ENCODE peak calls at places on chromosomes 5 and 9, in six cellular contexts. B is NCI-H748 treated with DMSO at 0.1 percent for 48 hours, I is RWPE1, W is SHP77 treated with DMSO at 0.1 percent for 48 hours, H is heart right ventricle, V is T-helper 17 cell. L is an unnamed sample.

GRCh38 chr9:38360880-38361836 is 31.3 kb upstream of the ALDH1B1 start:
- DNase-seq in W (no peak), V (no peak), I (no peak), B (no peak), H (no peak), L (no peak)

GRCh38 chr5:138463335-138464017 is 1.8 kb upstream of the EGR1 start:
- DNase-seq in V (no peak), I (no peak), W (no peak), B (peak), H (no peak), L (no peak)

GRCh38 chr5:79050513-79050912 is 19.0 kb downstream of the DMGDH start:
- DNase-seq in V (no peak), W (no peak), I (no peak), H (no peak), B (no peak), L (no peak)

GRCh38 chr9:20084125-20084524 is 295.3 kb upstream of the SLC24A2 start:
- DNase-seq in I (no peak), H (no peak), W (no peak), V (no peak), B (no peak), L (no peak)

GRCh38 chr9:127778280-127779135 is at the start of gene SH2D3C:
- DNase-seq in H (peak), V (no peak), W (no peak), B (no peak), I (no peak), L (no peak)

GRCh38 chr9:80555782-80556325 is 984.1 kb downstream of the TLE4 start:
- DNase-seq in H (no peak), I (peak), B (no peak), V (no peak), W (no peak), L (no peak)

GRCh38 chr9:114883709-114884108 is 46.7 kb downstream of the TNFSF8 start:
- DNase-seq in I (no peak), H (no peak), B (no peak), V (no peak), W (no peak), L (no peak)

GRCh38 chr9:131835132-131835910 is 95.4 kb upstream of the RAPGEF1 start:
- DNase-seq in B (no peak), V (no peak), W (no peak), H (no peak), I (no peak), L (no peak)

GRCh38 chr5:152488869-152489268 is 83.8 kb upstream of the NMUR2 start:
- DNase-seq in V (no peak), W (no peak), I (no peak), H (no peak), B (no peak), L (no peak)

GRCh38 chr5:43428034-43428712 is 16.0 kb upstream of the CCL28 start:
- DNase-seq in W (no peak), V (no peak), H (no peak), B (no peak), I (no peak), L (no peak)

GRCh38 chr5:56496581-56497063 is 263.5 kb upstream of the ANKRD55 start:
- DNase-seq in H (no peak), W (no peak), V (no peak), B (peak), I (no peak), L (no peak)

GRCh38 chr5:113280541-113280940 is 154.2 kb downstream of the TSSK1B start:
- DNase-seq in V (no peak), W (no peak), I (no peak), B (no peak), H (no peak), L (no peak)

GRCh38 chr5:43425965-43426364 is 13.8 kb upstream of the CCL28 start:
- DNase-seq in W (no peak), I (peak), B (no peak), H (no peak), V (no peak), L (no peak)

GRCh38 chr5:125412561-125413535 is 666.4 kb upstream of the ZNF608 start:
- DNase-seq in B (peak), H (peak), I (peak), V (no peak), W (peak), L (no peak)

GRCh38 chr9:95100071-95100627 is 217.4 kb downstream of the FANCC start:
- DNase-seq in V (no peak), I (peak), H (no peak), B (no peak), W (no peak), L (no peak)